ENCODE peak calls at places on chromosomes 7 and 10, in ten cellular contexts. One of them, this sample, is unnamed. For H3K27me3, the result is how much of the 10 kb centered on the place peaks cover.

GRCh38 chr7:22302193-22302592 is 54.8 kb downstream of the RAPGEF5 start:
- ATAC-seq in CD4-positive, CD25-positive, alpha-beta regulatory T cell: no peak
- ATAC-seq in aorta: no peak
- ATAC-seq in right cardiac atrium: no peak
- ATAC-seq in HCT116: no peak
- ATAC-seq in DND-41: no peak
- ATAC-seq in IMR-90: no peak
- ATAC-seq in GM23338: no peak
- ATAC-seq in upper lobe of right lung: no peak
- ATAC-seq in heart left ventricle: no peak
- ATAC-seq in this sample: no peak

GRCh38 chr10:17412323-17412722 is 42.1 kb downstream of the ST8SIA6 start:
- ATAC-seq in CD4-positive, CD25-positive, alpha-beta regulatory T cell: no peak
- ATAC-seq in aorta: no peak
- ATAC-seq in right cardiac atrium: no peak
- ATAC-seq in HCT116: peak
- ATAC-seq in DND-41: no peak
- ATAC-seq in IMR-90: no peak
- ATAC-seq in GM23338: peak
- ATAC-seq in upper lobe of right lung: no peak
- ATAC-seq in heart left ventricle: no peak
- ATAC-seq in this sample: no peak

GRCh38 chr7:134502463-134502862 is 24.9 kb upstream of the AKR1B10 start:
- ATAC-seq in CD4-positive, CD25-positive, alpha-beta regulatory T cell: no peak
- ATAC-seq in aorta: peak
- ATAC-seq in right cardiac atrium: peak
- ATAC-seq in HCT116: no peak
- ATAC-seq in DND-41: no peak
- ATAC-seq in IMR-90: peak
- ATAC-seq in GM23338: no peak
- ATAC-seq in upper lobe of right lung: peak
- ATAC-seq in heart left ventricle: no peak
- ATAC-seq in this sample: peak

GRCh38 chr10:36779238-36779846 is 346.1 kb upstream of the ANKRD30A start:
- ATAC-seq in CD4-positive, CD25-positive, alpha-beta regulatory T cell: no peak
- ATAC-seq in aorta: peak
- ATAC-seq in right cardiac atrium: peak
- ATAC-seq in HCT116: no peak
- ATAC-seq in DND-41: no peak
- ATAC-seq in IMR-90: peak
- ATAC-seq in GM23338: peak
- ATAC-seq in upper lobe of right lung: peak
- ATAC-seq in heart left ventricle: peak
- ATAC-seq in this sample: peak

GRCh38 chr10:101085846-101086245 is 24.1 kb downstream of the KAZALD1 start:
- ATAC-seq in CD4-positive, CD25-positive, alpha-beta regulatory T cell: no peak
- ATAC-seq in aorta: no peak
- ATAC-seq in right cardiac atrium: no peak
- ATAC-seq in HCT116: no peak
- ATAC-seq in DND-41: no peak
- ATAC-seq in IMR-90: no peak
- ATAC-seq in GM23338: no peak
- ATAC-seq in upper lobe of right lung: no peak
- ATAC-seq in heart left ventricle: no peak
- ATAC-seq in this sample: no peak

GRCh38 chr10:103691723-103692380 is 163.5 kb downstream of the SH3PXD2A start:
- ATAC-seq in CD4-positive, CD25-positive, alpha-beta regulatory T cell: no peak
- ATAC-seq in aorta: no peak
- ATAC-seq in right cardiac atrium: peak
- ATAC-seq in HCT116: peak
- ATAC-seq in DND-41: no peak
- ATAC-seq in IMR-90: no peak
- ATAC-seq in GM23338: peak
- ATAC-seq in upper lobe of right lung: no peak
- ATAC-seq in heart left ventricle: no peak
- ATAC-seq in this sample: no peak

GRCh38 chr10:110901954-110902819 is 16.8 kb downstream of the BBIP1 start:
- ATAC-seq in CD4-positive, CD25-positive, alpha-beta regulatory T cell: no peak
- ATAC-seq in aorta: no peak
- ATAC-seq in right cardiac atrium: no peak
- ATAC-seq in HCT116: no peak
- ATAC-seq in DND-41: no peak
- ATAC-seq in IMR-90: peak
- ATAC-seq in GM23338: no peak
- ATAC-seq in upper lobe of right lung: no peak
- ATAC-seq in heart left ventricle: no peak
- ATAC-seq in this sample: peak

GRCh38 chr7:66036788-66037187 is 38.8 kb upstream of the ASL start:
- ATAC-seq in CD4-positive, CD25-positive, alpha-beta regulatory T cell: no peak
- ATAC-seq in aorta: no peak
- ATAC-seq in right cardiac atrium: no peak
- ATAC-seq in HCT116: no peak
- ATAC-seq in DND-41: no peak
- ATAC-seq in IMR-90: peak
- ATAC-seq in GM23338: no peak
- ATAC-seq in upper lobe of right lung: peak
- ATAC-seq in heart left ventricle: no peak
- ATAC-seq in this sample: no peak

GRCh38 chr10:48691812-48692528 is 7.3 kb downstream of the WDFY4 start:
- ATAC-seq in CD4-positive, CD25-positive, alpha-beta regulatory T cell: no peak
- ATAC-seq in aorta: no peak
- ATAC-seq in right cardiac atrium: no peak
- ATAC-seq in HCT116: no peak
- ATAC-seq in DND-41: no peak
- ATAC-seq in IMR-90: no peak
- ATAC-seq in GM23338: peak
- ATAC-seq in upper lobe of right lung: no peak
- ATAC-seq in heart left ventricle: no peak
- ATAC-seq in this sample: no peak

GRCh38 chr10:114029655-114030054 is 14.0 kb upstream of the ADRB1 start:
- ATAC-seq in CD4-positive, CD25-positive, alpha-beta regulatory T cell: no peak
- ATAC-seq in aorta: no peak
- ATAC-seq in right cardiac atrium: no peak
- ATAC-seq in HCT116: no peak
- ATAC-seq in DND-41: no peak
- ATAC-seq in IMR-90: no peak
- ATAC-seq in GM23338: no peak
- ATAC-seq in upper lobe of right lung: no peak
- ATAC-seq in heart left ventricle: no peak
- ATAC-seq in this sample: no peak

GRCh38 chr7:34354906-34355305 is 303.1 kb upstream of the NPSR1 start:
- ATAC-seq in CD4-positive, CD25-positive, alpha-beta regulatory T cell: no peak
- ATAC-seq in aorta: peak
- ATAC-seq in right cardiac atrium: peak
- ATAC-seq in HCT116: no peak
- ATAC-seq in DND-41: no peak
- ATAC-seq in IMR-90: peak
- ATAC-seq in GM23338: no peak
- ATAC-seq in upper lobe of right lung: no peak
- ATAC-seq in heart left ventricle: peak
- ATAC-seq in this sample: no peak

GRCh38 chr10:78353636-78354035 is 320.0 kb downstream of the RPS24 start:
- ATAC-seq in CD4-positive, CD25-positive, alpha-beta regulatory T cell: no peak
- ATAC-seq in aorta: no peak
- ATAC-seq in right cardiac atrium: no peak
- ATAC-seq in HCT116: no peak
- ATAC-seq in DND-41: no peak
- ATAC-seq in IMR-90: no peak
- ATAC-seq in GM23338: no peak
- ATAC-seq in upper lobe of right lung: no peak
- ATAC-seq in heart left ventricle: no peak
- ATAC-seq in this sample: no peak

GRCh38 chr10:78356291-78356915 is 322.7 kb downstream of the RPS24 start:
- ATAC-seq in CD4-positive, CD25-positive, alpha-beta regulatory T cell: no peak
- ATAC-seq in aorta: no peak
- ATAC-seq in right cardiac atrium: no peak
- ATAC-seq in HCT116: no peak
- ATAC-seq in DND-41: no peak
- ATAC-seq in IMR-90: no peak
- ATAC-seq in GM23338: no peak
- ATAC-seq in upper lobe of right lung: no peak
- ATAC-seq in heart left ventricle: no peak
- ATAC-seq in this sample: no peak

GRCh38 chr10:78351283-78351682 is 317.6 kb downstream of the RPS24 start:
- ATAC-seq in CD4-positive, CD25-positive, alpha-beta regulatory T cell: no peak
- ATAC-seq in aorta: no peak
- ATAC-seq in right cardiac atrium: no peak
- ATAC-seq in HCT116: no peak
- ATAC-seq in DND-41: no peak
- ATAC-seq in IMR-90: no peak
- ATAC-seq in GM23338: no peak
- ATAC-seq in upper lobe of right lung: no peak
- ATAC-seq in heart left ventricle: no peak
- ATAC-seq in this sample: no peak

GRCh38 chr10:78357027-78357672 is 323.5 kb downstream of the RPS24 start:
- ATAC-seq in CD4-positive, CD25-positive, alpha-beta regulatory T cell: no peak
- ATAC-seq in aorta: no peak
- ATAC-seq in right cardiac atrium: no peak
- ATAC-seq in HCT116: no peak
- ATAC-seq in DND-41: no peak
- ATAC-seq in IMR-90: no peak
- ATAC-seq in GM23338: peak
- ATAC-seq in upper lobe of right lung: no peak
- ATAC-seq in heart left ventricle: no peak
- ATAC-seq in this sample: no peak

DNA sequence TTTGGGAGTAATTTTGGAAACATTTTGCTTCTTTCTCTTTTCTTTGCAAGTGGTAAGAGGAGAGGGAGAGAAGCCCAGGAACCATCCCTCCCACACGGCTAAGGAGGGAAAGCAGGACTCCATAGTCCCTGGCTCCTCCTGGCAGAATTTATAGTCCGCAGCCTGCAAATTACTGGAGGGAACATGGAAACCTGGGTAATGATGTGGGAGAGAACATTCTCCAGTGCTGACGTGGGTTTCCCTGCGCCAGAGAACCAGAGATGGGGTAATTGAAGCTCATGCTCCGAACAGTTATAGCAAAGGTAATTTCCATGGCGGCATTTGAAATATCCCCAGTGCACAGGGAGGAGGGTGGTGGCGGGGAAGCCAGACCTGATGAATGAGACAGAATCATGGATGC is 320.4 kb downstream of the RPS24 start:
- ATAC-seq in CD4-positive, CD25-positive, alpha-beta regulatory T cell: no peak
- ATAC-seq in aorta: no peak
- ATAC-seq in right cardiac atrium: no peak
- ATAC-seq in HCT116: no peak
- ATAC-seq in DND-41: no peak
- ATAC-seq in IMR-90: no peak
- ATAC-seq in GM23338: no peak
- ATAC-seq in upper lobe of right lung: no peak
- ATAC-seq in heart left ventricle: no peak
- ATAC-seq in this sample: no peak
- H3K27me3 ChIP-seq in CD4-positive, CD25-positive, alpha-beta regulatory T cell: under half
- H3K27me3 ChIP-seq in aorta: under half
- H3K27me3 ChIP-seq in right cardiac atrium: under half
- H3K27me3 ChIP-seq in HCT116: under half
- H3K27me3 ChIP-seq in DND-41: under half
- H3K27me3 ChIP-seq in IMR-90: half or more
- H3K27me3 ChIP-seq in GM23338: under half
- H3K27me3 ChIP-seq in upper lobe of right lung: under half
- H3K27me3 ChIP-seq in heart left ventricle: under half
- H3K27me3 ChIP-seq in this sample: under half

GRCh38 chr10:3486346-3487065 is 298.5 kb downstream of the KLF6 start:
- ATAC-seq in CD4-positive, CD25-positive, alpha-beta regulatory T cell: no peak
- ATAC-seq in aorta: no peak
- ATAC-seq in right cardiac atrium: no peak
- ATAC-seq in HCT116: peak
- ATAC-seq in DND-41: no peak
- ATAC-seq in IMR-90: no peak
- ATAC-seq in GM23338: peak
- ATAC-seq in upper lobe of right lung: peak
- ATAC-seq in heart left ventricle: no peak
- ATAC-seq in this sample: no peak
- H3K27ac ChIP-seq in CD4-positive, CD25-positive, alpha-beta regulatory T cell: no peak
- H3K27ac ChIP-seq in aorta: no peak
- H3K27ac ChIP-seq in right cardiac atrium: no peak
- H3K27ac ChIP-seq in HCT116: no peak
- H3K27ac ChIP-seq in DND-41: no peak
- H3K27ac ChIP-seq in IMR-90: no peak
- H3K27ac ChIP-seq in GM23338: no peak
- H3K27ac ChIP-seq in upper lobe of right lung: no peak
- H3K27ac ChIP-seq in heart left ventricle: no peak
- H3K27ac ChIP-seq in this sample: no peak

DNA sequence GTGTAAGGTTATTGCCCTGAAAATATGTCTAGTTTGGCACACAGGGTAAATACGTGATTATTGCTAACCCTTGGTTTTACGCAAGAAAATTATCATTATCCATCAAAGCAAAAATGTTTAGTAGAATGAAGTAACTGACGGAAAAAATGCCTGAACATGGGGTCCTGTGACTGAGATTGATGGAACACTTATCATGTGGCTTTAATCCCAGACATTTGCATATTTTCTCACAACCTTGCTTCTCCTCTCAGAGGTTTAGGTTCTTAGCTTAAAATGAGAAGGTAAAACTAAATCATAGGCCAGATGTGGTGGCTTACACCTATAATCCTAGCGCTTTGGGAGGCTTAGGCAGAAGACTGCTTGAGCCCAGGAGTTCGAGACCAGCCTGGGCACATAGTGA is 1010.7 kb downstream of the LRMDA start:
- ATAC-seq in CD4-positive, CD25-positive, alpha-beta regulatory T cell: no peak
- ATAC-seq in aorta: no peak
- ATAC-seq in right cardiac atrium: no peak
- ATAC-seq in HCT116: no peak
- ATAC-seq in DND-41: no peak
- ATAC-seq in IMR-90: no peak
- ATAC-seq in GM23338: no peak
- ATAC-seq in upper lobe of right lung: no peak
- ATAC-seq in heart left ventricle: no peak
- ATAC-seq in this sample: no peak
- H3K27me3 ChIP-seq in CD4-positive, CD25-positive, alpha-beta regulatory T cell: under half
- H3K27me3 ChIP-seq in aorta: under half
- H3K27me3 ChIP-seq in right cardiac atrium: under half
- H3K27me3 ChIP-seq in HCT116: under half
- H3K27me3 ChIP-seq in DND-41: under half
- H3K27me3 ChIP-seq in IMR-90: under half
- H3K27me3 ChIP-seq in GM23338: under half
- H3K27me3 ChIP-seq in upper lobe of right lung: under half
- H3K27me3 ChIP-seq in heart left ventricle: under half
- H3K27me3 ChIP-seq in this sample: under half

DNA sequence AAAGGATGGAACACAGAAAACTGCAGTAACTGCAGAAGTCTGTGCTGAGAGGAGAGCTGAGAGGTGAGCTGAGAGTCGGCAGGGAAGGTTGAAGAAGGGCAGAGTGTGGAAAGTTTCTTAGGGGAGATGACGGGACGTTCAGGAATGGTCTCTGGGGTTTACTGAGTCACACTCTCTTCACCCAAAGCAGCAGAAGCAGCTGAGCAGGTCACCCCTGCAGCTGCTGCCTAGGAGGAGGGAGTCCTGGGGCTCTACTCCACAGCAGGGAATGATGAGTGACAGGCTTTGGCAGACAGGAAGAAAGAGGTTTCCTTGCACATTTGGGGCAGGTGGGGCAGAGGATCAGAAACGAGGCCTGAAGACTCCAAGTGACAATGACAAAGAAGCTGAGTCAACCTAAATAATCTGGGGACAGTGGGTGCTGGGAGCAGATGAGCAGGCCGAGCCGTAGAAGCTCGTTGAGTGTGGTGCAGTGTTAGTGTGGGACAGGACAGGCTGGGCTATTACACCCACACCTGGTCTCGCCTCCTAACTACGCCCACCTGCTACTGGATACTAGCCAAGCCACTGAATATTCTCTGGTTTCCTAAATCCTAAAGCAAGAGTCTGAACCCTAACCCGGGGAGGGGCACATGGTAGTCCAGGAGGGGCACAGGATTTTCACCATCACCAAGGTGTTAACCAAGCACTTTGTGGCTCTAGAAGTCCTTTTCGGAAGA is 24.9 kb downstream of the BEND7 start:
- ATAC-seq in CD4-positive, CD25-positive, alpha-beta regulatory T cell: no peak
- ATAC-seq in aorta: no peak
- ATAC-seq in right cardiac atrium: no peak
- ATAC-seq in HCT116: peak
- ATAC-seq in DND-41: no peak
- ATAC-seq in IMR-90: peak
- ATAC-seq in GM23338: peak
- ATAC-seq in upper lobe of right lung: no peak
- ATAC-seq in heart left ventricle: no peak
- ATAC-seq in this sample: no peak
- H3K27ac ChIP-seq in CD4-positive, CD25-positive, alpha-beta regulatory T cell: no peak
- H3K27ac ChIP-seq in aorta: no peak
- H3K27ac ChIP-seq in right cardiac atrium: no peak
- H3K27ac ChIP-seq in HCT116: no peak
- H3K27ac ChIP-seq in DND-41: no peak
- H3K27ac ChIP-seq in IMR-90: no peak
- H3K27ac ChIP-seq in GM23338: no peak
- H3K27ac ChIP-seq in upper lobe of right lung: no peak
- H3K27ac ChIP-seq in heart left ventricle: no peak
- H3K27ac ChIP-seq in this sample: no peak